ENCODE peak calls at places on chromosomes 11 and 22, in seven cellular contexts. E, P, U, Y, L, O and W are unnamed samples.

GRCh38 chr11:118343981-118344521 is at the start of gene CD3G:
- DNase-seq in E (no peak), Y (no peak), O (peak; percentile 50), P (no peak), L (no peak), U (no peak), W (no peak)

GRCh38 chr22:41603873-41604332 is 14.3 kb upstream of the PMM1 start:
- DNase-seq in O (peak; percentile 5), L (no peak), Y (no peak), U (no peak), P (no peak), E (no peak), W (no peak)

GRCh38 chr22:19723165-19723989 is at the start of gene GP1BB:
- DNase-seq in P (no peak), E (peak; percentile 67), U (peak; percentile 81), L (peak; percentile 34), O (no peak), Y (peak; percentile 90), W (no peak)

GRCh38 chr22:31501738-31502137 is 5.4 kb downstream of the SFI1 start:
- DNase-seq in E (no peak), P (no peak), Y (no peak), L (no peak), U (no peak), O (no peak), W (no peak)

GRCh38 chr22:18952022-18952421 is 15.9 kb upstream of the PRODH start:
- DNase-seq in P (peak; percentile 22), Y (peak; percentile 17), O (no peak), U (no peak), E (no peak), L (no peak), W (no peak)

GRCh38 chr11:31720666-31721199 is 90.4 kb downstream of the PAX6 start:
- DNase-seq in U (no peak), Y (no peak), P (no peak), O (no peak), E (no peak), L (no peak), W (no peak)

GRCh38 chr11:46948378-46949131 is 12.0 kb downstream of the CSTPP1 start:
- DNase-seq in E (no peak), Y (no peak), P (no peak), U (no peak), L (peak; percentile 81), O (no peak), W (no peak)

GRCh38 chr11:965206-965775 is 39.6 kb downstream of the AP2A2 start:
- DNase-seq in U (no peak), Y (peak; percentile 41), L (no peak), O (no peak), E (no peak), P (no peak), W (no peak)

GRCh38 chr11:65500262-65501004 is 1.6 kb downstream of the MALAT1 start:
- DNase-seq in E (no peak), O (no peak), P (peak; percentile 78), L (peak; percentile 50), Y (no peak), U (no peak), W (no peak)

GRCh38 chr11:37858398-37858797 is 1260.4 kb upstream of the RAG2 start:
- DNase-seq in Y (no peak), O (no peak), U (no peak), P (no peak), L (peak; percentile 4), E (no peak), W (no peak)

GRCh38 chr11:106480581-106481185 is 403.2 kb downstream of the AASDHPPT start:
- DNase-seq in E (no peak), L (no peak), P (no peak), O (no peak), Y (no peak), U (no peak), W (no peak)

GRCh38 chr11:762421-763072 is 14.7 kb downstream of the GATD1 start:
- DNase-seq in L (peak; percentile 81), E (no peak), U (no peak), Y (no peak), O (no peak), P (no peak), W (peak; percentile 84)

GRCh38 chr11:34977039-34977906 is 60.9 kb downstream of the PDHX start:
- DNase-seq in E (no peak), Y (no peak), L (peak; percentile 81), O (no peak), P (no peak), U (no peak), W (no peak)

GRCh38 chr11:34976496-34976895 is 60.1 kb downstream of the PDHX start:
- DNase-seq in P (no peak), O (no peak), E (no peak), Y (no peak), U (no peak), L (no peak), W (no peak)

GRCh38 chr11:34978236-34979191 is 62.1 kb downstream of the PDHX start:
- DNase-seq in O (no peak), Y (no peak), U (peak; percentile 8), L (no peak), P (no peak), E (no peak), W (no peak)

GRCh38 chr11:34972892-34973291 is 56.5 kb downstream of the PDHX start:
- DNase-seq in U (no peak), E (no peak), L (no peak), P (no peak), O (no peak), Y (no peak), W (no peak)

DNA sequence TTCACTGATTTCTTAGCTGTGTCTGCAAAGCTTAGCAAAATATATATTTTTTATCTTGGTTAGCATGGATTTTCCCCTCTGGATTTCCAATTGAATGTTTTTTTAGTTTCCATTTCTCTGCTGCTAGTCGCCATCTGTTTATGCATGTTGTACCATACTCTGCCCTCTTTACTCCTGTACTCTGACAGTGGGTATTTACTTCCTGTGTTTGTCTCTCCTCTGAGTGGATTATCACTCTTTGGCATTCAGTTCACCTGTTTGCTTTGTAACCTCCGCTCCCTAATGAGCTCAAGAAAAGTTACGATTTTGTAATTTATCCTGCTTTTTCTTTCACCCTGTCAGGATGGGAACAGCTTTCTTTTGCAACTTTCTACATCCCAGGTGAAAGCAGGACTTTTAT is 59.1 kb downstream of the PDHX start:
- DNase-seq in O (no peak), U (no peak), L (no peak), Y (no peak), P (no peak), E (no peak), W (no peak)
- H3K27ac ChIP-seq in O (no peak overlapping the region), U (no peak overlapping the region), L (peak overlapping the region; percentile 91), Y (no peak overlapping the region), P (no peak overlapping the region), E (no peak overlapping the region), W (no peak overlapping the region)

DNA sequence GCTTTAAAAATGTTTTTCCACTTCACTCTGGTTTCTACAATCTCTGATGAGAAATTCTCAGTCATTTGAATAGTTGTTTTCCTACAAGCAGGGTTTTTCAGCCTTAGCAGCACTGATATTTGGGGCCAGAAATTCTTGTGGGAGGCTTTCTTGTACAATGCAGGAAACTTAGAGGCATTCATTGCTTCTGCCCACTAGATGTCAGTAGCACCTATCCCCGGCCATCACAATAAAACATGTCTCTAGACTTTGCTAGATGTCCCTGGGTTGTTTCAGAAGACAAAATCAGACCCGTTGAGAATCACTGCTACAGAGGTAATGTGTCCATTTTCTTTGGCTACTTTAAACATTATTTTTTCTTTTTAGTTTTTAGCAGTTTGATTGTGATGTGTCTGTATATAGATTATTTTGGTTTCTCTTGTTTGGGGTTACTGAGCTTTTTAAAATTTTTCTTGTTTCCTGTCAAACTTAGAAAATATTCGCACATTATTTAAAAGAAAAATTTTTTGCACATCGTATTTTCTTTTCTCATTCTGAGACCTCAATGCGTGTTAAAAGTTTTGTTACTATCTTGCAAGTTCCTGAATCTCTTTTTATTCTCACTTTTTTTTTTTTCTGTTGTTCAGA is 60.8 kb upstream of the CCDC179 start:
- DNase-seq in O (no peak), U (peak; percentile 73), L (peak; percentile 64), P (no peak), E (no peak), Y (no peak), W (peak; percentile 42)
- TF ChIP-seq CTCF in O (peak; percentile 29), U (peak; percentile 80), L (peak; percentile 76), P (no peak), E (peak; percentile 67), Y (peak; percentile 25), W (peak; percentile 76)

GRCh38 chr11:113397821-113398220 is 10.2 kb downstream of the ANKK1 start:
- DNase-seq in L (no peak), U (no peak), Y (no peak), E (no peak), O (no peak), P (no peak), W (no peak)
- H3K27me3 ChIP-seq in L (peaks cover 9% of the 10 kb centered on the region), U (no peaks in the 10 kb centered on the region), Y (no peaks in the 10 kb centered on the region), E (no peaks in the 10 kb centered on the region), O (no peaks in the 10 kb centered on the region), P (no peaks in the 10 kb centered on the region), W (peaks cover 4% of the 10 kb centered on the region)

GRCh38 chr22:45235851-45236342 is 4.8 kb downstream of the KIAA0930 start:
- DNase-seq in L (no peak), U (no peak), E (no peak), P (no peak), O (no peak), Y (no peak), W (no peak)
- H3K27ac ChIP-seq in L (no peak overlapping the region), U (no peak overlapping the region), E (no peak overlapping the region), P (no peak overlapping the region), O (no peak overlapping the region), Y (no peak overlapping the region), W (no peak overlapping the region)

DNA sequence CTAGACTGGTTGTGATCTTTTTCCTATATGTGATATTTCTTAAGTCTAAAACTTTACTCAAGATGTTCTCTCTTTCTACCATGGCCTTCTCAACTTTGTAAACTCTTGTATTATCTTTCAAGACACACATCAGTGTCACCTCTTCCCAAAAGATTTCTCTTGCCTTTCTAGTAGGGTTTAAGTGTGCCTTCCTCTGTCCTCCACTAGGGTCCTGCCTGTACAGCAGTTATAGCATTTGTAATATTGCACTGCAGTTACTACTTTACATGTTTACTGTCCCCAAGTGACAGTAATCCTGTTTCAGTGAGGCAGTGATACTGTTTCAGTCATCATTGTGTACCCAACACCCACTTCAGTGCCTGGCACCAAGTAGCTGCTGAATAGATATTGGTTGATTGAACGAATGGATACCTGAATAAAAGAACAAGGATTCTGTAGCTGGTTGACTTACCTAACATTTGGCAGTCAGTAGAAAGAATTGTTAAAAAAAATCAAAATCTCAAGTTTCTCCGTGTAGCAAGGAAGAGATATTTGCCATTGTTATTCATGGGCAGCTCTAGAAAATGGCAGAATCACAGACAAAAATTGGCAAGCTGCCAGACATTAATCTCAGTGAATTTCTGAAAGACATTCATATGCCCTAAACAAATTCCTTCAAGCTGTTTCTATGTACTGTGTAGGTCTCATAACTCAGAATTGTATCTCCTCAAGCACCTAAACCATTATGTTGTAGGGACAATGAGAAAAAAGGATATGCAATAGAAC is 79.4 kb downstream of the RBMXL2 start:
- DNase-seq in O (no peak), P (no peak), E (no peak), Y (no peak), U (no peak), L (no peak), W (no peak)
- TF ChIP-seq CTCF in O (no peak), P (no peak), E (no peak), Y (no peak), U (peak; percentile 32), L (peak; percentile 30), W (no peak)

DNA sequence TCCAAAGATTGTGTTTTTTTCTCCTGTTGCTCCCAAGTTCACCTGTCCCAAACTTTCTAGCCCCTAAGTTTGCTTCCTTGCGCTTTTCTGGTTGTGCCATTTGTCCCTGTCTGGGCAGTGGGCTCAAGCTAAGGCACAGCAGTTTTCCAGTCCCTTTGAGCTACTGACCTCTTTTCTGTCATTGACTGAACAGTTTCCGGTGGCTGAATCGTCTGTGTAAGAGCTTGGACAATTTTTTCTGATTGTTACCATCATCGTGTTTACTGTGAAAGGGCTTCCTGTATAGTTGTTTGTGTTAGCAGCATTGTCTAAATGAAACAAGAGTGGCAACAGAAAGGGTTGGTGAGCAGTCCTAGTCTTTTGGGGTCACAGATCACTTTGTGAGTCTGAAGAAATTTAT is 49.8 kb downstream of the BMAL1 start:
- DNase-seq in Y (no peak), U (no peak), O (no peak), L (no peak), P (no peak), E (no peak), W (no peak)
- H3K27me3 ChIP-seq in Y (no peaks in the 10 kb centered on the region), U (no peaks in the 10 kb centered on the region), O (no peaks in the 10 kb centered on the region), L (no peaks in the 10 kb centered on the region), P (no peaks in the 10 kb centered on the region), E (no peaks in the 10 kb centered on the region), W (no peaks in the 10 kb centered on the region)